ENCODE peak calls at places on chromosome 12, in seven cellular contexts. One of them, this sample, is unnamed.

GRCh38 chr12:3283137-3283680 is 206.0 kb downstream of the TSPAN9 start:
- DNase-seq in neural crest cell: no peak
- DNase-seq in foreskin keratinocyte: no peak
- DNase-seq in cardiac fibroblast: no peak
- DNase-seq in DND-41: no peak
- DNase-seq in Calu3: no peak
- DNase-seq in stimulated activated CD8-positive, alpha-beta memory T cell treated with anti-CD3 and anti-CD28 coated beads, Interleukin-15, amount 100 ng/mL, for 4 hours: no peak
- DNase-seq in this sample: no peak

GRCh38 chr12:54631988-54632728 is 2.5 kb downstream of the LACRT start:
- DNase-seq in neural crest cell: no peak
- DNase-seq in foreskin keratinocyte: no peak
- DNase-seq in cardiac fibroblast: no peak
- DNase-seq in DND-41: no peak
- DNase-seq in Calu3: no peak
- DNase-seq in stimulated activated CD8-positive, alpha-beta memory T cell treated with anti-CD3 and anti-CD28 coated beads, Interleukin-15, amount 100 ng/mL, for 4 hours: no peak
- DNase-seq in this sample: no peak

GRCh38 chr12:62785941-62786559 is 148.9 kb downstream of the PPM1H start:
- DNase-seq in neural crest cell: no peak
- DNase-seq in foreskin keratinocyte: peak
- DNase-seq in cardiac fibroblast: peak
- DNase-seq in DND-41: peak
- DNase-seq in Calu3: peak
- DNase-seq in stimulated activated CD8-positive, alpha-beta memory T cell treated with anti-CD3 and anti-CD28 coated beads, Interleukin-15, amount 100 ng/mL, for 4 hours: no peak
- DNase-seq in this sample: peak

GRCh38 chr12:11779286-11779685 is 129.8 kb downstream of the ETV6 start:
- DNase-seq in neural crest cell: no peak
- DNase-seq in foreskin keratinocyte: no peak
- DNase-seq in cardiac fibroblast: peak
- DNase-seq in DND-41: no peak
- DNase-seq in Calu3: no peak
- DNase-seq in stimulated activated CD8-positive, alpha-beta memory T cell treated with anti-CD3 and anti-CD28 coated beads, Interleukin-15, amount 100 ng/mL, for 4 hours: no peak
- DNase-seq in this sample: peak

GRCh38 chr12:69170293-69170692 is 69.1 kb upstream of the CPSF6 start:
- DNase-seq in neural crest cell: no peak
- DNase-seq in foreskin keratinocyte: no peak
- DNase-seq in cardiac fibroblast: no peak
- DNase-seq in DND-41: no peak
- DNase-seq in Calu3: no peak
- DNase-seq in stimulated activated CD8-positive, alpha-beta memory T cell treated with anti-CD3 and anti-CD28 coated beads, Interleukin-15, amount 100 ng/mL, for 4 hours: no peak
- DNase-seq in this sample: no peak

GRCh38 chr12:1845010-1845409 is 24.6 kb downstream of the LRTM2 start:
- DNase-seq in neural crest cell: no peak
- DNase-seq in foreskin keratinocyte: no peak
- DNase-seq in cardiac fibroblast: no peak
- DNase-seq in DND-41: no peak
- DNase-seq in Calu3: no peak
- DNase-seq in stimulated activated CD8-positive, alpha-beta memory T cell treated with anti-CD3 and anti-CD28 coated beads, Interleukin-15, amount 100 ng/mL, for 4 hours: no peak
- DNase-seq in this sample: no peak

GRCh38 chr12:1527789-1528188 is 66.6 kb downstream of the FBXL14 start:
- DNase-seq in neural crest cell: no peak
- DNase-seq in foreskin keratinocyte: peak
- DNase-seq in cardiac fibroblast: peak
- DNase-seq in DND-41: no peak
- DNase-seq in Calu3: no peak
- DNase-seq in stimulated activated CD8-positive, alpha-beta memory T cell treated with anti-CD3 and anti-CD28 coated beads, Interleukin-15, amount 100 ng/mL, for 4 hours: no peak
- DNase-seq in this sample: peak

GRCh38 chr12:9933966-9934365 is 1.8 kb upstream of the CLEC2A start:
- DNase-seq in neural crest cell: no peak
- DNase-seq in foreskin keratinocyte: no peak
- DNase-seq in cardiac fibroblast: no peak
- DNase-seq in DND-41: no peak
- DNase-seq in Calu3: no peak
- DNase-seq in stimulated activated CD8-positive, alpha-beta memory T cell treated with anti-CD3 and anti-CD28 coated beads, Interleukin-15, amount 100 ng/mL, for 4 hours: no peak
- DNase-seq in this sample: no peak

GRCh38 chr12:88922816-88923215 is 342.5 kb upstream of the KITLG start:
- DNase-seq in neural crest cell: no peak
- DNase-seq in foreskin keratinocyte: peak
- DNase-seq in cardiac fibroblast: peak
- DNase-seq in DND-41: no peak
- DNase-seq in Calu3: no peak
- DNase-seq in stimulated activated CD8-positive, alpha-beta memory T cell treated with anti-CD3 and anti-CD28 coated beads, Interleukin-15, amount 100 ng/mL, for 4 hours: no peak
- DNase-seq in this sample: peak

GRCh38 chr12:31008241-31008711 is 65.4 kb upstream of the DDX11 start:
- DNase-seq in neural crest cell: no peak
- DNase-seq in foreskin keratinocyte: no peak
- DNase-seq in cardiac fibroblast: no peak
- DNase-seq in DND-41: no peak
- DNase-seq in Calu3: no peak
- DNase-seq in stimulated activated CD8-positive, alpha-beta memory T cell treated with anti-CD3 and anti-CD28 coated beads, Interleukin-15, amount 100 ng/mL, for 4 hours: no peak
- DNase-seq in this sample: no peak

GRCh38 chr12:3489057-3489456 is 1.9 kb upstream of the PRMT8 start:
- DNase-seq in neural crest cell: no peak
- DNase-seq in foreskin keratinocyte: peak
- DNase-seq in cardiac fibroblast: peak
- DNase-seq in DND-41: no peak
- DNase-seq in Calu3: no peak
- DNase-seq in stimulated activated CD8-positive, alpha-beta memory T cell treated with anti-CD3 and anti-CD28 coated beads, Interleukin-15, amount 100 ng/mL, for 4 hours: no peak
- DNase-seq in this sample: no peak

This sample was measured in HCEC 1CT.